ENCODE peak calls at places on chromosomes 7 and 10, in four cellular contexts. M is colonic mucosa, B is astrocyte, Y is Calu3. I is an unnamed sample.
A peak's percentile ranks its signal among the peaks of the same experiment; 100 is the strongest.

GRCh38 chr10:17527530-17528146 is 73.2 kb upstream of the ST8SIA6 start:
- DNase-seq in Y (peak; percentile 34), M (no peak), B (peak; percentile 92), I (no peak)

GRCh38 chr7:139889186-139889871 is 60.3 kb downstream of the TBXAS1 start:
- DNase-seq in M (no peak), Y (no peak), B (peak; percentile 42), I (no peak)

GRCh38 chr7:79854621-79855020 is 280.0 kb upstream of the GNAI1 start:
- DNase-seq in B (no peak), Y (no peak), M (no peak), I (no peak)

GRCh38 chr10:132847416-132847777 is 61.5 kb upstream of the NKX6-2 start:
- DNase-seq in Y (no peak), B (no peak), M (no peak), I (no peak)

GRCh38 chr7:8908889-8909288 is 475.5 kb downstream of the NXPH1 start:
- DNase-seq in B (no peak), Y (no peak), M (no peak), I (no peak)

GRCh38 chr7:80370587-80370986 is 141.3 kb downstream of the GNAT3 start:
- DNase-seq in Y (no peak), M (no peak), B (no peak), I (no peak)

GRCh38 chr10:90817173-90817889 is 40.5 kb downstream of the HTR7 start:
- DNase-seq in Y (no peak), M (no peak), B (no peak), I (no peak)

GRCh38 chr10:123993534-123994416 is 99.6 kb downstream of the CHST15 start:
- DNase-seq in B (no peak), M (no peak), Y (no peak), I (no peak)

GRCh38 chr7:84144935-84145334 is 49.7 kb downstream of the SEMA3A start:
- DNase-seq in B (no peak), Y (no peak), M (no peak), I (no peak)

GRCh38 chr7:56290548-56290947 is 174.3 kb upstream of the NUPR2 start:
- DNase-seq in B (no peak), Y (no peak), M (no peak), I (no peak)

GRCh38 chr7:158991824-158992621 is 135.7 kb downstream of the DYNC2I1 start:
- DNase-seq in B (no peak), M (no peak), Y (no peak), I (no peak)

GRCh38 chr10:89644967-89645741 is at the start of gene PANK1:
- DNase-seq in B (peak; percentile 74), Y (peak; percentile 74), M (peak; percentile 85), I (peak; percentile 84)

GRCh38 chr10:113732160-113732881 is 19.2 kb upstream of the PLEKHS1 start:
- DNase-seq in B (no peak), Y (no peak), M (no peak), I (no peak)